ENCODE peak calls at places on chromosome X, in six cellular contexts. T is sigmoid colon; J is stomach; R is aorta; I is heart left ventricle; D is CD8-positive, alpha-beta T cell. P is an unnamed sample. For H3K36me3 and H3K4me1, the result is how much of the 10 kb centered on the place peaks cover.

GRCh38 chrX:119417842-119418241 is 18.7 kb downstream of the SLC25A43 start:
- DNase-seq in T (no peak), J (no peak), R (no peak), I (no peak), D (no peak), P (no peak)

GRCh38 chrX:86002076-86002896 is 45.1 kb downstream of the CHM start:
- DNase-seq in T (no peak), J (peak), R (no peak), I (no peak), D (no peak), P (no peak)

GRCh38 chrX:136487647-136488046 is at the start of gene BRS3:
- DNase-seq in T (no peak), J (no peak), R (no peak), I (no peak), D (no peak), P (no peak)

GRCh38 chrX:102846544-102847236 is 90.4 kb upstream of the RAB40AL start:
- DNase-seq in T (no peak), J (no peak), R (no peak), I (no peak), D (no peak), P (no peak)

GRCh38 chrX:17376381-17377046 is 1.5 kb downstream of the NHS start:
- DNase-seq in T (peak), J (no peak), R (peak), I (no peak), D (no peak), P (no peak)

GRCh38 chrX:133660356-133660755 is 245.1 kb upstream of the GPC4 start:
- DNase-seq in T (no peak), J (no peak), R (no peak), I (no peak), D (no peak), P (no peak)

GRCh38 chrX:49960061-49960460 is 37.7 kb downstream of the CLCN5 start:
- DNase-seq in T (no peak), J (no peak), R (no peak), I (no peak), D (no peak), P (no peak)

GRCh38 chrX:97398030-97398551 is 514.4 kb downstream of the RPA4 start:
- DNase-seq in T (no peak), J (no peak), R (no peak), I (no peak), D (no peak), P (no peak)

GRCh38 chrX:65874110-65874509 is 165.8 kb downstream of the VSIG4 start:
- DNase-seq in T (no peak), J (no peak), R (no peak), I (no peak), D (no peak), P (no peak)

GRCh38 chrX:75784689-75785491 is at the start of gene MAGEE2:
- DNase-seq in T (no peak), J (no peak), R (no peak), I (no peak), D (no peak), P (peak)

GRCh38 chrX:53080628-53081580 is 1.3 kb upstream of the TSPYL2 start:
- DNase-seq in T (no peak), J (no peak), R (no peak), I (no peak), D (no peak), P (no peak)

GRCh38 chrX:28586891-28587635 is at the start of gene IL1RAPL1:
- DNase-seq in T (no peak), J (no peak), R (no peak), I (no peak), D (no peak), P (no peak)

GRCh38 chrX:140762061-140762460 is 52.5 kb downstream of the LINC00632 start:
- DNase-seq in T (peak), J (peak), R (no peak), I (no peak), D (no peak), P (no peak)

GRCh38 chrX:28920141-28920540 is 332.9 kb downstream of the IL1RAPL1 start:
- DNase-seq in T (no peak), J (no peak), R (no peak), I (no peak), D (no peak), P (no peak)

GRCh38 chrX:30806187-30806728 is 82.8 kb downstream of the TAB3 start:
- DNase-seq in T (no peak), J (peak), R (no peak), I (no peak), D (no peak), P (no peak)

GRCh38 chrX:69050051-69050785 is 115.0 kb downstream of the PJA1 start:
- DNase-seq in T (no peak), J (no peak), R (no peak), I (no peak), D (no peak), P (no peak)

GRCh38 chrX:130086414-130087207 is 23.7 kb downstream of the ELF4 start:
- DNase-seq in T (no peak), J (no peak), R (no peak), I (no peak), D (peak), P (no peak)

GRCh38 chrX:87571965-87572364 is 54.4 kb downstream of the KLHL4 start:
- DNase-seq in T (no peak), J (no peak), R (no peak), I (no peak), D (no peak), P (no peak)

GRCh38 chrX:1578511-1579173 is 12.8 kb upstream of the AKAP17A start:
- DNase-seq in T (no peak), J (no peak), R (no peak), I (no peak), D (no peak), P (no peak)

GRCh38 chrX:119401569-119401968 is 2.4 kb downstream of the SLC25A43 start:
- DNase-seq in T (no peak), J (no peak), R (no peak), I (no peak), D (no peak), P (no peak)

GRCh38 chrX:71144651-71145050 is at the start of gene NLGN3:
- DNase-seq in T (no peak), J (no peak), R (no peak), I (no peak), D (no peak), P (no peak)

GRCh38 chrX:103063191-103063845 is 653 bp downstream of the BEX1 start:
- DNase-seq in T (no peak), J (no peak), R (no peak), I (no peak), D (no peak), P (no peak)

GRCh38 chrX:149830192-149830873 is 48.6 kb downstream of the MAGEA9 start:
- DNase-seq in T (no peak), J (no peak), R (no peak), I (no peak), D (no peak), P (no peak)

GRCh38 chrX:119488749-119489148 is 20.5 kb downstream of the SLC25A5 start:
- DNase-seq in T (peak), J (peak), R (peak), I (no peak), D (no peak), P (no peak)

GRCh38 chrX:114582264-114582632 is 1.6 kb upstream of the HTR2C start:
- DNase-seq in T (no peak), J (no peak), R (no peak), I (no peak), D (no peak), P (no peak)

GRCh38 chrX:114582698-114583395 is 1.0 kb upstream of the HTR2C start:
- DNase-seq in T (no peak), J (no peak), R (no peak), I (no peak), D (no peak), P (no peak)

GRCh38 chrX:114583646-114584433 is at the start of gene HTR2C:
- DNase-seq in T (no peak), J (no peak), R (no peak), I (no peak), D (no peak), P (no peak)

GRCh38 chrX:114581528-114582263 is 2.2 kb upstream of the HTR2C start:
- DNase-seq in T (no peak), J (no peak), R (peak), I (no peak), D (no peak), P (no peak)

DNA sequence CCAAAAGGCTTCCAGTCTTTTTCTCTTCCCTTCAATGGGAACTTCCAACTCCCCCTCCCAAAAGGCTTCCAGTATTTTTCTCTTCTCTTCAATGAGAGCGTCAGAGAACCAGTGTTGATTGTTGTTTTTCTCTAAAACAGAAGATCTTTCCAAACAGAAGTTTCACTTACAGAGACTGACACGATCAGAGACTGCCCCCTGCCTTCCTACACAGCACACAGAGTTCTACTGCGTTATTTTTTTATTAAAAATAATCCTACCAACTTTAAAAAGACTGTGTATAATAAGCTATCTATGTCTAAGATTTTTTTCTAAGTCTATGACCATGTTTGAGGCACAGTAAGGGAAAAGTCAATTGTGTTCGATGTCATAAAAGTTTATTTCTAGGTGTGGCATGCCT is 3.5 kb upstream of the HTR2C start:
- DNase-seq in T (no peak), J (no peak), R (no peak), I (no peak), D (no peak), P (no peak)
- H3K36me3 ChIP-seq in T (under half), J (under half), R (under half), I (under half), D (under half), P (under half)

DNA sequence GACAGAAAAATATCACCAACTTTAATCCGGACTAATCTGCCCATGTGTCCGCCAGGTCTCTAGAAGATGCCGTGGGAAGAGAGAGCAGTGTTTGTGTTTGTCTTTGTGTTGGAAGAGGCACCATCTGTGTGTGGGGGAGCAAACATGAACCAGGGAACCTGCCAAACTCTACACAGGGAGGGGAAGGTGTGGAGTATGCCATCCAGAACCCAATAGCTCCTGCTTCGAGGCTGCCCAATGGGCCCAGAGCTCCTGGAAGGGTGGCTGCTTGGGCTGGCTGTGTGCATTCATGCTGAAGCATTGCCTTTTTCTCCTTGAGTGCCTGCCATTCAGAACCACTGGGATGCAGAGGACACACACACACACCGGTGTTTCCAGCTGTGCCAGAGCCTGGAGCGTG is 536.2 kb downstream of the MID1IP1 start:
- DNase-seq in T (no peak), J (no peak), R (no peak), I (no peak), D (no peak), P (no peak)
- H3K27ac ChIP-seq in T (peak), J (peak), R (no peak), I (no peak), D (no peak), P (peak)

GRCh38 chrX:21748235-21748634 is 9.7 kb downstream of the SMPX start:
- DNase-seq in T (no peak), J (no peak), R (no peak), I (no peak), D (no peak), P (no peak)
- H3K4me1 ChIP-seq in T (under half), J (under half), R (under half), I (under half), D (under half), P (under half)

DNA sequence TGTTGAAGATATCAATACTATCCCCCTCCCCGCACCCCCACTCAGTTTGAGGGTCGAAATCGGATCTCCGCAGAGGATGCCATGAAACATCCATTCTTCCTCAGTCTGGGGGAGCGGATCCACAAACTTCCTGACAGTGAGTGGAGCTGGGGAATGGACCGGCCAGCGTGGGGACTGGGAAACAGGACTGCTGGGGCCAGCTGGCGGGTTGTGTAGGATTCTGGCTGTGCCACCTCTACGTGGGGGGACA is 5.5 kb upstream of the USP11 start:
- DNase-seq in T (no peak), J (no peak), R (peak), I (no peak), D (no peak), P (no peak)
- H3K36me3 ChIP-seq in T (under half), J (half or more), R (under half), I (under half), D (under half), P (half or more)

DNA sequence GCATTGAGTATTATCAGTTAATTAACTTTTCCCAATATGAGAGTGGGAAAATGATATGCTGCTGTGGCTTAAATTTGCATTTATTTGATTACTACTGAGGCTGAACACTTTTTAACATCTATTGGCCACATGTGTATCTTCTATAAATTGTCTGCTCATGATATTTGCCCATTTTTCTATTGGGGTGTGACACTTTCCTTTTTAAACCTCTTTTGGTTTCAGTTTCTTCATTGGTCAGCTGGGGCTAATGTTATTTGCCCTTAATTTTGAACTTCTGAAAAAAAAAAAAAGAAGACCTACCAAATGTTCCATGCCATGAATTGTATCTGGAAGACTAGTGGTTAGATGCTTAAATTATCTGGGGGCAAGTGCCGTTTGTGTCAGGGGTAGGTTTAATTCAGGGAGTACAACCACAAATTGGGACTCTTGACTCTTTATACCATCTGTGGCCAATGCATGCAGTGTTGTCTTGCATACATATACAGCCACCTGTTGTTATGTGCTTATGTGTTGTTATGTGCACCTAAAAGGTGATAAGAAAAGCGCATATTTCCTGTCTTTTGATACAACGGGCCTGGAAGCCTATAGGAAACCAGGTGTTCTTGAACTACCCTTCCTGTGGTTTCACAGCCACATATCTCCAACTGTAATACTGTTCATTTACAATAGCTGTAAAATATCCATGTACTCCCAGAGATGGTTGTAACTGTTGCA is 48.9 kb downstream of the SH2D1A start:
- DNase-seq in T (no peak), J (no peak), R (no peak), I (no peak), D (no peak), P (no peak)
- H3K27ac ChIP-seq in T (peak), J (no peak), R (no peak), I (no peak), D (no peak), P (no peak)

DNA sequence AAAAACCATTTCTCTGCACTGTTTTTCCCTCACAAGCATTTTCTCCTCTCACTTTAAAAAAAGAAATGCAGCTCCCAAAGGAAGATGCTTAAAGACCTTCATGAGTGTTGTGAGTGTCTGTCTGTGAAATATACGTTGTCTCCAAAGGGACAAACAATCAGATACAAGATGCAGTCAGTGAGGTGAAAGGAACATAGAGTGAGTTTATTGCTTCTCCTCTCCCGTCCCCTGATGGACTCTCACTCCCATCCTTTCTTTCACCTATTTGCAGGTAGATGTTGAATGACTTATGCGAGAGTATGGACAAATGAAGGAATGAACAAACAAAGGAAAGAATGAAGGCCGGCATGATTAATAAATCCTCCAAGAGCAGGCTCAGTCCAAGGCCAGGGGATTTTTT is 561.2 kb upstream of the DIPK2B start:
- DNase-seq in T (no peak), J (no peak), R (no peak), I (no peak), D (no peak), P (no peak)
- H3K4me1 ChIP-seq in T (under half), J (under half), R (under half), I (under half), D (under half), P (under half)

GRCh38 chrX:40064055-40064597 is 33.6 kb downstream of the BCOR start:
- DNase-seq in T (no peak), J (no peak), R (peak), I (no peak), D (no peak), P (no peak)

GRCh38 chrX:40061005-40061404 is 36.8 kb downstream of the BCOR start:
- DNase-seq in T (no peak), J (no peak), R (peak), I (no peak), D (no peak), P (no peak)

GRCh38 chrX:40061871-40062524 is 35.8 kb downstream of the BCOR start:
- DNase-seq in T (no peak), J (no peak), R (peak), I (no peak), D (no peak), P (no peak)

GRCh38 chrX:40063555-40063954 is 34.2 kb downstream of the BCOR start:
- DNase-seq in T (no peak), J (no peak), R (peak), I (no peak), D (no peak), P (no peak)

DNA sequence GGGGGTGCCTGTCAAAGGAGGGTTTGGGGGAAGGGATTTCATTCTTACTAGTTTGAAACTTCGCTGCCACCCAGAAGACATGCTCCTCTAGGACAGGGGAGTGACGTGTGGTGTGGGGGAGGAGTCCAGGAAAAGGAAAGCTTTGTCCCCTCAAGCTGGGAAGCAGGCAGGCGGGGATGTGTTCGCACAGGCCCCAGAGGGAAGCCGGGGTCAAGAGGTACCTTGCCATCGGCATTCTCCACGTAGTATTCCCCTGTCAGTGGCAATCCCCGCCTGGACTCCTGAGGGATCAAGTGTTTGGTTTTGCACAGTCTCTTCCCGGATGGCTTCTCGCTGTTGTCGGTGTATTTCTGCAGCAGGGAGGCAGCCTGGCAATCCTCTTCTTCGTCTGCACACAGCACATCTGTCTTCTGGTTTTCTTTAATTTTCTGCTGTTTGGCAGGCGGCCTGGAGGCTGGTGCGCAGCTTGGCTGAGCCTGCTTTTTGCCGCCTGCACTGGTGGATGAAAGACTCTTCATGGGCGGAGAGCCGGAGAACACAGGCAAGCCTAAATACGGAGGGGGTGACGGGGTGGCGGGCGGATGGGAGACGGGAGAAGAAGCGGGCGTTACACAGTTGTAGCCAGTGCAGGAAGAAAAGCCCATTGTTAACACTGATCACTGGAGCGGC is 35.1 kb downstream of the BCOR start:
- DNase-seq in T (peak), J (no peak), R (peak), I (no peak), D (no peak), P (no peak)
- H3K36me3 ChIP-seq in T (under half), J (under half), R (under half), I (under half), D (under half), P (under half)

DNA sequence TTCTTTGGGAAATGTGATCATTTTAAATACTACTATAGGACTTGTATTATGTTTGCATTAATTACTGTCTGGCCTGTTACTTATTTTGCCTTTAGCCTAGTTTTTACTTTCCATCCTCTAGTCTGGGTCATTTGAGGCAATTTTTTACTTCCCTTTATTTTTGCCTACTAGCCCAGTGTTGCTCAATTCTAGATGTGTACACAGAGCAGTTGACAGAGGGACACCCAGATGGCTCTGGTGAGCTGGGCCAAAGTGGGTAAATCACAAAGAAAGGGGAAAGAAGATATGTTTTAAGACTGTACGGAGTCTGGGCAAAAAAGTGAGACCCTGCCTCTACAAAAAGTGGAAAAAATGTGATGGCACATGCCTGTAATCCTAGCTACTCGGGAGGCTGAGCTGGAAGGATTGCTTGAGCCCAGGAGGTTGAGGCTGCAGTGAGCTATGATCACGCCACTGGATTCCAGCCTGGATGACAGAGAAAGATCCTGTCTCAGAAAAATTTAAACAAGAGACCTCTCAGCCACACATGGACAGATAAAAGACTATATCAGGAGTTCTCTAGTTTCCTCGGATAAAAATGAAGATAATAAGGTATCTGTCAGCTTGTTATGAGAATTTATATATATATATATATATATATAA is 35.7 kb downstream of the APOO start:
- DNase-seq in T (no peak), J (no peak), R (no peak), I (no peak), D (no peak), P (no peak)
- H3K27ac ChIP-seq in T (no peak), J (no peak), R (no peak), I (no peak), D (no peak), P (no peak)

DNA sequence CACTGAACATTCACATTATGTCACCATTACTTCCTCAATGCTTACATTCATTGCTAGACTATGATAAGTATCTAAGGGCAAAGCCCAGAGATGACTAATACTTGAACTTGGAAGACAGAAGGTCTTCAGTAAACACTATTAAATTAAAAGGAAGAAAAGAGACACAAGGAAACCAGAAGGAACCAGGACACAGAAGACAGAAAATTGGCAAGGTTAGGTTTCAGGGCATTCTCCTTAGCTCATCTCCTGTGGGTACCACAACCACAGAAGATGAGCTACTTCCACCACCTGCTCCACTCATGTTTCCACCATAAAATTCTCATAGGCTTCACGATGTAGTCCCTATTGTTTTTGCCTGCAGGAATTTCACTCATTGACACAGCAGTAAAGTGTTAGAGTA is 64.9 kb downstream of the NLGN4X start:
- DNase-seq in T (no peak), J (no peak), R (no peak), I (no peak), D (no peak), P (no peak)
- H3K4me1 ChIP-seq in T (under half), J (under half), R (under half), I (under half), D (under half), P (under half)